ENCODE peak calls at places on chromosomes 11 and 22, in six cellular contexts. One of them, this sample, is unnamed.

GRCh38 chr11:117703209-117703608 is 93.8 kb downstream of the DSCAML1 start:
- DNase-seq in A172: no peak
- DNase-seq in coronary artery: no peak
- DNase-seq in non-pigmented ciliary epithelial cell: no peak
- DNase-seq in activated CD8-positive, alpha-beta memory T cell treated with anti-CD3 and anti-CD28 coated beads, Interleukin-2, amount 50 U/mL, for 4 hours: no peak
- DNase-seq in right cardiac atrium: no peak
- DNase-seq in this sample: no peak

GRCh38 chr11:70908223-70908622 is 344.2 kb downstream of the SHANK2 start:
- DNase-seq in right cardiac atrium: no peak
- DNase-seq in non-pigmented ciliary epithelial cell: no peak
- DNase-seq in coronary artery: no peak
- DNase-seq in activated CD8-positive, alpha-beta memory T cell treated with anti-CD3 and anti-CD28 coated beads, Interleukin-2, amount 50 U/mL, for 4 hours: no peak
- DNase-seq in A172: no peak
- DNase-seq in this sample: no peak

GRCh38 chr22:46315976-46316375 is 19.3 kb downstream of the GTSE1 start:
- DNase-seq in non-pigmented ciliary epithelial cell: no peak
- DNase-seq in A172: no peak
- DNase-seq in activated CD8-positive, alpha-beta memory T cell treated with anti-CD3 and anti-CD28 coated beads, Interleukin-2, amount 50 U/mL, for 4 hours: no peak
- DNase-seq in right cardiac atrium: no peak
- DNase-seq in coronary artery: no peak
- DNase-seq in this sample: no peak

GRCh38 chr11:69320756-69321741 is 27.1 kb downstream of the MYEOV start:
- DNase-seq in activated CD8-positive, alpha-beta memory T cell treated with anti-CD3 and anti-CD28 coated beads, Interleukin-2, amount 50 U/mL, for 4 hours: no peak
- DNase-seq in non-pigmented ciliary epithelial cell: no peak
- DNase-seq in coronary artery: no peak
- DNase-seq in right cardiac atrium: no peak
- DNase-seq in A172: peak
- DNase-seq in this sample: no peak

GRCh38 chr11:130068986-130069683 is 559 bp upstream of the APLP2 start:
- DNase-seq in right cardiac atrium: peak
- DNase-seq in activated CD8-positive, alpha-beta memory T cell treated with anti-CD3 and anti-CD28 coated beads, Interleukin-2, amount 50 U/mL, for 4 hours: peak
- DNase-seq in A172: peak
- DNase-seq in coronary artery: peak
- DNase-seq in non-pigmented ciliary epithelial cell: no peak
- DNase-seq in this sample: peak

GRCh38 chr22:45511847-45512261 is 9.2 kb downstream of the FBLN1 start:
- DNase-seq in non-pigmented ciliary epithelial cell: peak
- DNase-seq in coronary artery: no peak
- DNase-seq in right cardiac atrium: peak
- DNase-seq in A172: peak
- DNase-seq in activated CD8-positive, alpha-beta memory T cell treated with anti-CD3 and anti-CD28 coated beads, Interleukin-2, amount 50 U/mL, for 4 hours: no peak
- DNase-seq in this sample: no peak

GRCh38 chr22:46878549-46878948 is 116.1 kb downstream of the TBC1D22A start:
- DNase-seq in right cardiac atrium: peak
- DNase-seq in activated CD8-positive, alpha-beta memory T cell treated with anti-CD3 and anti-CD28 coated beads, Interleukin-2, amount 50 U/mL, for 4 hours: no peak
- DNase-seq in A172: no peak
- DNase-seq in coronary artery: no peak
- DNase-seq in non-pigmented ciliary epithelial cell: no peak
- DNase-seq in this sample: no peak

GRCh38 chr11:1508986-1509385 is 22.4 kb upstream of the MOB2 start:
- DNase-seq in activated CD8-positive, alpha-beta memory T cell treated with anti-CD3 and anti-CD28 coated beads, Interleukin-2, amount 50 U/mL, for 4 hours: no peak
- DNase-seq in right cardiac atrium: peak
- DNase-seq in non-pigmented ciliary epithelial cell: no peak
- DNase-seq in A172: no peak
- DNase-seq in coronary artery: no peak
- DNase-seq in this sample: no peak

GRCh38 chr11:32081129-32081641 is 9.7 kb upstream of the RCN1 start:
- DNase-seq in activated CD8-positive, alpha-beta memory T cell treated with anti-CD3 and anti-CD28 coated beads, Interleukin-2, amount 50 U/mL, for 4 hours: no peak
- DNase-seq in right cardiac atrium: no peak
- DNase-seq in A172: peak
- DNase-seq in coronary artery: no peak
- DNase-seq in non-pigmented ciliary epithelial cell: no peak
- DNase-seq in this sample: no peak

GRCh38 chr11:86335131-86335768 is 33.2 kb downstream of the HIKESHI start:
- DNase-seq in activated CD8-positive, alpha-beta memory T cell treated with anti-CD3 and anti-CD28 coated beads, Interleukin-2, amount 50 U/mL, for 4 hours: no peak
- DNase-seq in coronary artery: no peak
- DNase-seq in right cardiac atrium: no peak
- DNase-seq in non-pigmented ciliary epithelial cell: no peak
- DNase-seq in A172: no peak
- DNase-seq in this sample: no peak

GRCh38 chr11:93648168-93648567 is 13.3 kb upstream of the CEP295 start:
- DNase-seq in right cardiac atrium: no peak
- DNase-seq in non-pigmented ciliary epithelial cell: no peak
- DNase-seq in A172: no peak
- DNase-seq in coronary artery: no peak
- DNase-seq in activated CD8-positive, alpha-beta memory T cell treated with anti-CD3 and anti-CD28 coated beads, Interleukin-2, amount 50 U/mL, for 4 hours: no peak
- DNase-seq in this sample: no peak

GRCh38 chr22:35328472-35328885 is 28.8 kb downstream of the TOM1 start:
- DNase-seq in A172: no peak
- DNase-seq in activated CD8-positive, alpha-beta memory T cell treated with anti-CD3 and anti-CD28 coated beads, Interleukin-2, amount 50 U/mL, for 4 hours: no peak
- DNase-seq in non-pigmented ciliary epithelial cell: no peak
- DNase-seq in right cardiac atrium: no peak
- DNase-seq in coronary artery: no peak
- DNase-seq in this sample: no peak

GRCh38 chr11:45379162-45379863 is 93.2 kb upstream of the SYT13 start:
- DNase-seq in coronary artery: no peak
- DNase-seq in activated CD8-positive, alpha-beta memory T cell treated with anti-CD3 and anti-CD28 coated beads, Interleukin-2, amount 50 U/mL, for 4 hours: no peak
- DNase-seq in non-pigmented ciliary epithelial cell: no peak
- DNase-seq in right cardiac atrium: no peak
- DNase-seq in A172: no peak
- DNase-seq in this sample: no peak

GRCh38 chr22:22767876-22768602 is 119.6 kb upstream of the IGLL5 start:
- DNase-seq in right cardiac atrium: no peak
- DNase-seq in A172: no peak
- DNase-seq in non-pigmented ciliary epithelial cell: no peak
- DNase-seq in activated CD8-positive, alpha-beta memory T cell treated with anti-CD3 and anti-CD28 coated beads, Interleukin-2, amount 50 U/mL, for 4 hours: no peak
- DNase-seq in coronary artery: peak
- DNase-seq in this sample: no peak

GRCh38 chr11:113593698-113594308 is 112.3 kb downstream of the TMPRSS5 start:
- DNase-seq in activated CD8-positive, alpha-beta memory T cell treated with anti-CD3 and anti-CD28 coated beads, Interleukin-2, amount 50 U/mL, for 4 hours: no peak
- DNase-seq in right cardiac atrium: no peak
- DNase-seq in A172: peak
- DNase-seq in coronary artery: no peak
- DNase-seq in non-pigmented ciliary epithelial cell: no peak
- DNase-seq in this sample: no peak

GRCh38 chr11:48031602-48032001 is 51.2 kb downstream of the PTPRJ start:
- DNase-seq in non-pigmented ciliary epithelial cell: no peak
- DNase-seq in A172: no peak
- DNase-seq in right cardiac atrium: no peak
- DNase-seq in activated CD8-positive, alpha-beta memory T cell treated with anti-CD3 and anti-CD28 coated beads, Interleukin-2, amount 50 U/mL, for 4 hours: no peak
- DNase-seq in coronary artery: no peak
- DNase-seq in this sample: no peak

GRCh38 chr11:27266125-27266524 is 96.9 kb downstream of the CCDC34 start:
- DNase-seq in non-pigmented ciliary epithelial cell: no peak
- DNase-seq in activated CD8-positive, alpha-beta memory T cell treated with anti-CD3 and anti-CD28 coated beads, Interleukin-2, amount 50 U/mL, for 4 hours: no peak
- DNase-seq in A172: no peak
- DNase-seq in coronary artery: no peak
- DNase-seq in right cardiac atrium: no peak
- DNase-seq in this sample: no peak

This sample was measured in CD4-positive, alpha-beta T cell.